ENCODE peak calls at places on chromosomes 1 and 21, in six cellular contexts. T is HepG2, F is ovary, M is adrenal gland, P is A549, H is stomach. S is an unnamed sample.

GRCh38 chr1:171280596-171280995 is 32.3 kb downstream of the FMO1 start:
- DNase-seq in M (no peak), T (no peak), H (no peak), F (no peak), P (no peak), S (no peak)

GRCh38 chr1:3533051-3534048 is 78.0 kb downstream of the MEGF6 start:
- DNase-seq in T (peak), P (peak), H (no peak), F (no peak), M (no peak), S (no peak)

GRCh38 chr1:204103121-204103741 is 30.3 kb downstream of the SOX13 start:
- DNase-seq in F (no peak), T (no peak), M (no peak), H (no peak), P (no peak), S (no peak)

GRCh38 chr1:215022723-215023122 is 59.8 kb upstream of the KCNK2 start:
- DNase-seq in H (no peak), P (no peak), F (no peak), T (no peak), M (no peak), S (no peak)

GRCh38 chr1:209400351-209401220 is 182.9 kb upstream of the CAMK1G start:
- DNase-seq in F (no peak), T (no peak), P (no peak), M (no peak), H (no peak), S (no peak)

GRCh38 chr1:205229916-205230700 is 2.4 kb downstream of the TMCC2 start:
- DNase-seq in T (no peak), F (no peak), P (no peak), M (peak), H (peak), S (no peak)

GRCh38 chr1:168218647-168219046 is 7.2 kb upstream of the SFT2D2 start:
- DNase-seq in P (no peak), T (no peak), F (no peak), M (no peak), H (no peak), S (no peak)

GRCh38 chr1:40753142-40753882 is 30.3 kb upstream of the KCNQ4 start:
- DNase-seq in F (no peak), T (no peak), P (no peak), M (no peak), H (no peak), S (no peak)

GRCh38 chr1:175892686-175893085 is 149.3 kb upstream of the TNR start:
- DNase-seq in T (no peak), H (no peak), M (no peak), P (no peak), F (no peak), S (no peak)

GRCh38 chr1:10632691-10633090 is 157.9 kb downstream of the PEX14 start:
- DNase-seq in M (no peak), F (no peak), P (no peak), T (no peak), H (no peak), S (no peak)

GRCh38 chr21:36584980-36585940 is 105.3 kb upstream of the CLDN14 start:
- DNase-seq in P (peak), F (no peak), T (no peak), H (no peak), M (no peak), S (no peak)

GRCh38 chr1:167110586-167110985 is 16.7 kb downstream of the STYXL2 start:
- DNase-seq in H (no peak), F (no peak), M (no peak), T (no peak), P (no peak), S (no peak)

GRCh38 chr1:227910506-227910905 is 37.2 kb downstream of the WNT9A start:
- DNase-seq in M (no peak), T (no peak), P (no peak), F (no peak), H (no peak), S (peak)

GRCh38 chr1:204976666-204977065 is 66.3 kb upstream of the CNTN2 start:
- DNase-seq in P (no peak), F (no peak), H (no peak), M (no peak), T (no peak), S (no peak)

GRCh38 chr1:19074361-19074901 is 118.0 kb upstream of the IFFO2 start:
- DNase-seq in M (no peak), F (no peak), T (no peak), P (no peak), H (no peak), S (no peak)

GRCh38 chr1:199335496-199335895 is 692.0 kb upstream of the NR5A2 start:
- DNase-seq in P (no peak), F (no peak), T (no peak), M (no peak), H (no peak), S (no peak)

GRCh38 chr21:9739240-9739639 is 782.1 kb upstream of the TPTE start:
- DNase-seq in P (no peak), F (no peak), T (no peak), H (no peak), M (no peak), S (no peak)

GRCh38 chr1:161725888-161726630 is 4.7 kb downstream of the FCRLB start:
- DNase-seq in H (peak), F (peak), P (peak), T (peak), M (peak), S (peak)

GRCh38 chr1:234529661-234530237 is 50.8 kb upstream of the TARBP1 start:
- DNase-seq in M (no peak), F (no peak), P (no peak), T (no peak), H (no peak), S (no peak)

GRCh38 chr1:107953551-107953950 is 11.4 kb downstream of the VAV3 start:
- DNase-seq in H (no peak), F (no peak), P (no peak), T (no peak), M (no peak), S (no peak)

GRCh38 chr1:58792851-58793250 is 9.0 kb upstream of the JUN start:
- DNase-seq in F (no peak), H (no peak), T (no peak), M (no peak), P (no peak), S (no peak)

GRCh38 chr1:79151006-79151796 is 144.7 kb upstream of the ADGRL4 start:
- DNase-seq in F (no peak), T (no peak), M (no peak), P (no peak), H (no peak), S (no peak)

GRCh38 chr1:193322218-193322617 is 135.8 kb upstream of the B3GALT2 start:
- DNase-seq in M (no peak), H (no peak), P (peak), F (no peak), T (no peak), S (no peak)

GRCh38 chr1:115077286-115077983 is 11.9 kb downstream of the TSPAN2 start:
- DNase-seq in M (no peak), P (no peak), H (no peak), F (no peak), T (no peak), S (no peak)

GRCh38 chr1:161484613-161485012 is 20.6 kb upstream of the FCGR2A start:
- DNase-seq in T (no peak), P (no peak), M (no peak), H (no peak), F (no peak), S (no peak)

GRCh38 chr1:194281372-194281771 is 1095.0 kb upstream of the B3GALT2 start:
- DNase-seq in M (no peak), H (no peak), P (no peak), F (no peak), T (no peak), S (no peak)

GRCh38 chr1:111406325-111406768 is 21.2 kb downstream of the OVGP1 start:
- DNase-seq in T (no peak), F (no peak), H (peak), M (no peak), P (no peak), S (peak)

GRCh38 chr1:156076609-156077429 is 5.4 kb downstream of the MEX3A start:
- DNase-seq in M (peak), H (no peak), T (no peak), P (no peak), F (peak), S (peak)

GRCh38 chr1:220747426-220748090 is 564 bp upstream of the MTARC2 start:
- DNase-seq in H (no peak), P (no peak), F (no peak), T (no peak), M (no peak), S (no peak)

GRCh38 chr1:37001697-37002096 is 32.6 kb downstream of the GRIK3 start:
- DNase-seq in M (no peak), P (no peak), F (no peak), T (no peak), H (no peak), S (no peak)

GRCh38 chr21:44497641-44498243 is 42.3 kb downstream of the KRTAP10-1 start:
- DNase-seq in M (no peak), H (no peak), T (no peak), F (no peak), P (no peak), S (no peak)

GRCh38 chr1:36818771-36819170 is 215.5 kb downstream of the GRIK3 start:
- DNase-seq in H (no peak), P (no peak), M (no peak), T (no peak), F (no peak), S (no peak)

GRCh38 chr21:35475768-35476167 is 426.7 kb upstream of the RUNX1 start:
- DNase-seq in P (no peak), H (no peak), T (no peak), M (no peak), F (no peak), S (no peak)

GRCh38 chr1:17839641-17840196 is 84.6 kb downstream of the ACTL8 start:
- DNase-seq in H (no peak), T (no peak), M (no peak), P (no peak), F (no peak), S (no peak)

GRCh38 chr1:214584805-214585766 is 17.9 kb upstream of the CENPF start:
- DNase-seq in H (no peak), M (no peak), P (peak), T (peak), F (no peak), S (no peak)

DNA sequence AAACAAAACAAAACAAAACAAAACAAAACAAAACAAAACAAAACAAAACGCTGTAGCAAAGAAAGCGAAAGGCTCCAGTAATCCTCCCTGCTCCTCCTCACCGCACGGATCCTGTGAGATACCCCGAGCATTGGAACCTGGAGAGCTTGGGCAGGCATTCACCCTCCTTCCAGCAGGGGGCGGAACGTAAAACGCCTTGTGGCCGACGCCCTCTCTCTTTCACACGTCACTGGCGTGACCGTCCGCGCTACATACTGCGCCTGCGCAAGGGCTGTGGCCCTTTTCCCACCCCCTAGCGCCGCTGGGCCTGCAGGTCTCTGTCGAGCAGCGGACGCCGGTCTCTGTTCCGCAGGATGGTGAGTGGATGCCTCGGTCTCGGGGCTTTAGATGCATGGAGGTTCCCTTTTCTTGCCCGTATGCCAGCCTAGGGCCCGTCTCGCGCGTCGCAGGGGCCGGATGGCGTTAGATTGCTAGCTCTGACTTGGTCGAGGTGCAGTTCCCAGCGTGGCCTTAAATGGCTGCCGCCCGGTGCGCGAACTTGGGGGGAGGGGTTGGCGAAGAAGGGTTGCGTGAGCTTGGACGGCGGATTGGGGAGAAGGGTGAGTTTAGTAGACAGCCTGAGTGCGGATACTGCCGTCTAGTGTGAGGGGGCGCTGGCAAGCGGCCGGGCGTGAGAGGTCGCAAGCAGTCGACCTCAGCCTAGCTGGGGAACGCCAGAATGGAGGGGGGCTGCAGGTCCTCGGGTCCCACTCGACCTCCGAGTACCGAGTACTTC is at the start of gene RPL5:
- DNase-seq in M (peak), T (peak), P (peak), H (peak), F (peak), S (peak)
- TF ChIP-seq CTCF in M (peak), T (peak), P (peak), H (peak), F (peak), S (peak)

GRCh38 chr1:9009438-9010366 is 16.5 kb downstream of the SLC2A7 start:
- DNase-seq in H (peak), P (peak), F (peak), T (no peak), M (peak), S (no peak)
- TF ChIP-seq POLR2A in H (no peak), P (no peak), F (no peak), T (no peak), M (no peak), S (no peak)

GRCh38 chr21:31553926-31554325 is 105.6 kb upstream of the SOD1 start:
- DNase-seq in T (no peak), H (no peak), F (no peak), M (no peak), P (no peak), S (peak)
- H3K27ac ChIP-seq in T (no peak), H (no peak), F (no peak), M (no peak), P (peak), S (peak)

GRCh38 chr1:12405325-12406217 is 175.7 kb downstream of the VPS13D start:
- DNase-seq in P (peak), T (peak), M (peak), F (no peak), H (peak), S (no peak)

GRCh38 chr1:12408662-12409061 is 178.8 kb downstream of the VPS13D start:
- DNase-seq in M (no peak), T (no peak), F (no peak), H (no peak), P (no peak), S (no peak)

GRCh38 chr1:12407962-12408288 is 178.1 kb downstream of the VPS13D start:
- DNase-seq in H (no peak), P (no peak), M (no peak), F (no peak), T (no peak), S (no peak)

GRCh38 chr1:12406218-12407021 is 176.6 kb downstream of the VPS13D start:
- DNase-seq in T (peak), F (no peak), M (no peak), P (no peak), H (no peak), S (no peak)

DNA sequence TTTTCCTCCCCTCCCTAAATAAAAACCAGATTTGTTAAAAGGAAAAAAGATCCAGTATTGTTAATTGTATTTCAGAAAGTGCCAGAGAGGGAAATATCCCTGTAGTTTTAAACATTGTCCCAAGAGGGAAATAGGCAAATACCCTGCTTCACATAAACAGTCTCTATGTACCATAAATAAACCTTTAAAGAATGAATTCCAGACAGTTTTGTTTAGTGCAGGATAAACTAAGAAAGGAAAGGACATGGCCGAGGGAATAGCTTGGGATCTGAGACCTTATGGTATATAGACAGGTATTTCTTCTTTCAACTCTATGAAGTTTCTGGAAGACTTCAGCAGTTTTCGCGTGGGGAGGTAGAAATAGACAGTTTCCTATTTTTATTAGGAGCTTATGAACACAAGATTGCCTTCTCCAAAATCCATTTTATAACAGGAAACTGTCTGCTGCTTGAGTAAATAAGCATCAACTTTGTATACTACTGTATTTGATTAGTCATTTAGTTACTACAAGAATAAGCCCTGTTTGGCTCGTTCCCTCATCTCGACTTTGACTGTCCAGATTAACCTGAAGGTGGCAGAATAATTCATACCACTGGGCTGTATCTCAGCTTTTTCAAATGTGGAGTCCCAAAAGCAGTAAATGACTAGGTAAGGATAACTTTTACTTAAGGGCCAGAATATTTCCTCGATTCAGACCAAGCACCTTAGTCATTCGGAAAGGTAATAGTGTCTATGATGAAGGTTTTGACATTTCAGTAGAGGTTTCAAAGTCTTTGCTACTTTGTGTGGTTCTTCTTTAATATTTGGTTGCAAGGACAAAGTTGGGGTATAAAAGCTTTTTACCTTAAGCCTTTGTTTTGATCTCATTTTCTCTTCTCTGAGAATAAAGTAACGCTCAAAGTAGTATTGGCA is 177.5 kb downstream of the VPS13D start:
- DNase-seq in M (no peak), P (peak), H (no peak), F (peak), T (peak), S (peak)
- TF ChIP-seq CTCF in M (peak), P (peak), H (peak), F (peak), T (peak), S (peak)

GRCh38 chr1:12614402-12615165 is 3.4 kb downstream of the DHRS3 start:
- DNase-seq in H (no peak), M (no peak), P (no peak), F (peak), T (peak), S (no peak)

GRCh38 chr1:12615166-12615915 is 2.7 kb downstream of the DHRS3 start:
- DNase-seq in P (no peak), H (no peak), F (peak), T (no peak), M (no peak), S (no peak)

GRCh38 chr1:12617511-12617900 is 504 bp downstream of the DHRS3 start:
- DNase-seq in P (no peak), M (no peak), H (peak), F (no peak), T (peak), S (no peak)

GRCh38 chr1:12616709-12617373 is 1.2 kb downstream of the DHRS3 start:
- DNase-seq in F (peak), P (no peak), T (no peak), H (no peak), M (no peak), S (peak)

GRCh38 chr1:12615916-12616708 is 1.9 kb downstream of the DHRS3 start:
- DNase-seq in T (peak), M (peak), P (peak), H (peak), F (peak), S (peak)
- TF ChIP-seq POLR2A in T (peak), M (peak), P (no peak), H (no peak), F (no peak), S (no peak)

DNA sequence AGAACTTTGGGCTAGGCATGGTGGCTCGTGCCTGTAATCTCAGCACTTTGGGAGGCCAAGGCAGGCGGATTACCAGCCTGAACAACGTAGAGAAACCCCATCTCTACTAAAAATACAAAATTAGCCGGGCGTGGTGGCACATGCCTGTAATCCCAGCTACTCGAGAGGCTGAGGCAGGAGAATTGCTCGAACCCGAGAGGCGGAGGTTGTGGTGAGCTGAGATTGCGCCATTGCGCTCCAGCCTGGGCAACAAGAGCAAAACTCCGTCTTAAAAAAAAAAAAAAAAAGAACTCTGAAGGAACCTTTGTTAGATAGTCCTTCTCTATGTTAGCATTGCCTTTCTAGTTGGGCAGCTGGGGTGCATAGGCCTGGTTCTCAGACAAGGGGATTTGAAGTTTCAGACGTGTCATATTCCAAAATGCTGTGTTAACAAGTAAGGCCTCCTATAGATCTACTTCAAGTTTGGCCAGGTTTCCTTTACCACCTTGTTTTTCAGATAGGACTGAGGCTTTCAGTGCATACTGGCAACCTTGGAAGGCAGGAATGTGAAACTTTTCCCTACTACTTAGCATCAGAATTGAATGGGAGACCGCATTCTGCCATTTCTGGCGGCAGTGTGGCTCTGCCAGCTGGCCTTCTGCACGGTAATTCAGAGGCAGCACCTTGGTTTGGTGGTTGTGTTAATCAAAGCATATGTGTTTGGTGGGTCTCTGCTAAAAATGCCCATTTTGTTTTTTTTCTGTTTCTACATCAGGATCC is 6.1 kb downstream of the UQCRH start:
- DNase-seq in T (no peak), P (no peak), M (no peak), F (no peak), H (no peak), S (no peak)
- H3K27ac ChIP-seq in T (no peak), P (no peak), M (no peak), F (no peak), H (no peak), S (no peak)

GRCh38 chr1:186985889-186986491 is 157.2 kb downstream of the PLA2G4A start:
- DNase-seq in M (no peak), T (peak), H (no peak), P (peak), F (no peak), S (no peak)
- TF ChIP-seq CTCF in M (peak), T (peak), H (peak), P (peak), F (peak), S (peak)